ENCODE peak calls at places on chromosomes 3 and 15, in ten cellular contexts. N is AG04450, U is heart left ventricle, W is endodermal cell, M is ovary, S is uterus, H is foreskin fibroblast, Y is choroid plexus epithelial cell, T is fibroblast of villous mesenchyme, F is H7. E is an unnamed sample.

GRCh38 chr3:182136008-182136910 is 424.5 kb downstream of the SOX2 start:
- DNase-seq in F (no peak), T (no peak), S (no peak), H (no peak), W (no peak), U (no peak), M (no peak), Y (no peak), N (no peak), E (no peak)

GRCh38 chr3:20099020-20099539 is 58.8 kb downstream of the KAT2B start:
- DNase-seq in M (no peak), U (no peak), F (no peak), T (no peak), W (no peak), N (no peak), S (no peak), Y (no peak), H (no peak), E (no peak)

GRCh38 chr3:139654637-139655365 is 23.0 kb downstream of the NMNAT3 start:
- DNase-seq in M (no peak), S (no peak), Y (no peak), T (no peak), H (no peak), W (peak; percentile 58), N (no peak), U (no peak), F (no peak), E (no peak)

GRCh38 chr3:177905895-177906511 is 630.2 kb upstream of the KCNMB2 start:
- DNase-seq in N (peak; percentile 63), M (no peak), T (peak; percentile 74), S (no peak), Y (peak; percentile 94), U (no peak), H (peak; percentile 81), W (peak; percentile 54), F (peak; percentile 23), E (peak; percentile 57)

GRCh38 chr3:188546835-188547670 is 393.1 kb downstream of the LPP start:
- DNase-seq in H (peak; percentile 63), N (peak; percentile 55), U (no peak), F (no peak), W (no peak), S (no peak), T (peak; percentile 87), Y (peak; percentile 85), M (no peak), E (no peak)

GRCh38 chr15:34583399-34584320 is at the start of gene GOLGA8B:
- DNase-seq in Y (peak; percentile 60), T (peak; percentile 45), U (peak; percentile 73), M (peak; percentile 85), F (peak; percentile 94), S (peak; percentile 51), H (peak; percentile 79), W (peak; percentile 93), N (no peak), E (peak; percentile 44)

GRCh38 chr3:58079773-58080172 is 71.6 kb downstream of the FLNB start:
- DNase-seq in W (no peak), T (no peak), H (no peak), M (no peak), F (no peak), Y (no peak), N (no peak), U (no peak), S (no peak), E (peak; percentile 14)

GRCh38 chr15:70427531-70428120 is 329.9 kb upstream of the TLE3 start:
- DNase-seq in F (no peak), H (no peak), N (no peak), S (no peak), W (no peak), T (no peak), Y (no peak), U (no peak), M (no peak), E (peak; percentile 18)

GRCh38 chr3:72938471-72939265 is 50.8 kb downstream of the GXYLT2 start:
- DNase-seq in U (peak; percentile 79), T (peak; percentile 99), N (peak; percentile 96), W (peak; percentile 66), S (peak; percentile 90), H (peak; percentile 96), Y (peak; percentile 99), M (peak; percentile 57), F (peak; percentile 66), E (peak; percentile 8)

DNA sequence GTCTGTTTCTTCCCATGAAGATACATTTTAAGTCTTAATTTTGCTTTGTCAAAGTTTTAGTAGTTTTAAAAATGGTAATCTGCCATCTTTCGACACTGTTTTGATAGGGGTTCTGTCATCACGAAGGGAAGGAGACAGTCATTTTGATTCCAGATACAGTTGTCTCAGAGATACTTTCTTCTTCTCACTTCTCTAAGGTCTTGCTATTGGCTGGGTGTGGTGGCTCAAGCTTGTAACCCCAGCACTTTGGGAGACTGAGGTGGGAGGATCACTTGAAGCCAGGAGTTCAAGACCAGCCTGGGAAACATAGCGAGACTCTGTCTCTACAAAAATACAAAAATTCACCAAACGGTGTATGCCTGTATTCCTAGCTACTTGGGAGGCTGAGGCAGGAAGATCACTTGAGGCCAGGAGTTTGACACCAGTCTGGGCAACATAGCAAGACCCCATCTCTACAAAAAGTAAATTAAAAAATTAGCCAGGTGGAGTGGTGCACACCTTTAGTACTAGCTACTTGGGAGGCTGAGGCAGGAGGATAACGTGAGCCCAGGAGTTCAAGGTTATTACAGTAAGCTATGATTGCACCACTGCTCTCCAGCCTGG is 3.3 kb downstream of the RAB8B start:
- DNase-seq in H (no peak), S (no peak), W (no peak), T (no peak), F (no peak), U (no peak), M (no peak), Y (no peak), N (no peak), E (no peak)
- H3K4me3 ChIP-seq in H (no peak overlapping the region), S (no peak overlapping the region), W (no peak overlapping the region), T (peak overlapping the region; percentile 96), F (no peak overlapping the region), U (no peak overlapping the region), M (no peak overlapping the region), Y (no peak overlapping the region), N (no peak overlapping the region), E (no peak overlapping the region)

GRCh38 chr15:31366169-31366734 is 39.6 kb downstream of the KLF13 start:
- DNase-seq in W (peak; percentile 71), N (no peak), M (peak; percentile 74), H (peak; percentile 47), F (peak; percentile 77), U (no peak), S (peak; percentile 62), T (peak; percentile 65), Y (peak; percentile 40), E (no peak)
- H3K4me3 ChIP-seq in W (no peak overlapping the region), N (no peak overlapping the region), M (peak overlapping the region; percentile 29), H (peak overlapping the region; percentile 18), F (no peak overlapping the region), U (no peak overlapping the region), S (peak overlapping the region; percentile 28), T (peak overlapping the region; percentile 43), Y (peak overlapping the region; percentile 21), E (no peak overlapping the region)

GRCh38 chr15:75366163-75366562 is 2.2 kb downstream of the MAN2C1 start:
- DNase-seq in F (no peak), U (no peak), N (no peak), H (no peak), S (no peak), Y (no peak), W (peak; percentile 18), T (no peak), M (no peak), E (no peak)

GRCh38 chr15:75367406-75367912 is 948 bp downstream of the MAN2C1 start:
- DNase-seq in N (no peak), T (no peak), F (no peak), W (no peak), Y (no peak), H (no peak), S (no peak), U (no peak), M (no peak), E (no peak)

GRCh38 chr15:75368689-75369239 is 357 bp upstream of the MAN2C1 start:
- DNase-seq in S (no peak), M (no peak), T (no peak), Y (no peak), U (no peak), W (no peak), H (peak; percentile 41), N (no peak), F (peak; percentile 60), E (no peak)

GRCh38 chr15:75369897-75370581 is 1.6 kb upstream of the MAN2C1 start:
- DNase-seq in H (no peak), F (no peak), S (no peak), U (no peak), T (peak; percentile 22), W (peak; percentile 33), N (no peak), M (no peak), Y (no peak), E (no peak)

DNA sequence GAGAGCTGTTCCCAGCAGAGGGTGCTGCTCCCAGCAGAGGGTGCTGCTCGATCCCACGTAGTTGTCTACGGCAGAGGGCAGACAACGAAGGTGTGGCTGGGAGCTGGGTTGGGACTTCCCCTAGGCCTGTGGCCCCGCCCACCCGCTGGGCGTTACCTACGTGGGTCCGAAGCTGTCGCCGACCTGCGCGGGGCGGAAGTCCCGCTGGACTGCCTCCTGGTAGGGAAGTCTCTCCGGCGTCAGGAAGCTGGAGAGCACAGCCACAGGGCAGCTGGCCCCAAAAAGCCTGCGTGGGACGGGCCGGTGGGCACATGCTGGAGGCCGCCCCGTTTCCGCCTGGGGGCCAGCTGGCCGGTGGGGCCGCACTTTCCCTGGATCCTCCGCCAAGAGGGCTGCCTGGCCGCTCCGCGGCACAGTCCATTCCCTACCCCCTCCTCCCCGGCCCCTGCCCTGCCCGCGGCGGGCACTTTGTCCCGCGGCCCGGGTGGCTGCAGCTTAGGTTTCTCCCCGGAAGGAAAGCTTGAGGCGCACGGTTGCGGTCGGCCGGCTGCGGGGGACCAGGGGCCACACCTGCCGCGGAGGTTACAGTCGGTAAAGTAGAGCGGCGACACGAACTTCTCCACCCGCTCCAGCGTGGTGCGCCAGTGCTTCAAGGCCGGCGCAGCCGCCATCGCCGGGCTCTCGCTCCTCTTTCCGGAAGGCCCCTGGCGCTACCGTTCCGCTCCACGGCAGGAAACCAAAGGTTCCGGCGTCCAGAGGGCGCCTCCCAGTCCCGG is at the start of gene MAN2C1:
- DNase-seq in U (peak; percentile 97), S (peak; percentile 94), Y (peak; percentile 98), F (peak; percentile 95), N (peak; percentile 84), W (peak; percentile 98), H (peak; percentile 98), M (peak; percentile 94), T (peak; percentile 95), E (peak; percentile 96)
- H3K4me3 ChIP-seq in U (peak within 1 kb of the TSS; percentile 99), S (peak within 1 kb of the TSS; percentile 85), Y (peak within 1 kb of the TSS; percentile 74), F (peak within 1 kb of the TSS; percentile 93), N (peak within 1 kb of the TSS; percentile 83), W (peak within 1 kb of the TSS; percentile 95), H (peak within 1 kb of the TSS; percentile 85), M (peak within 1 kb of the TSS; percentile 97), T (peak within 1 kb of the TSS; percentile 93), E (peak within 1 kb of the TSS; percentile 92)

DNA sequence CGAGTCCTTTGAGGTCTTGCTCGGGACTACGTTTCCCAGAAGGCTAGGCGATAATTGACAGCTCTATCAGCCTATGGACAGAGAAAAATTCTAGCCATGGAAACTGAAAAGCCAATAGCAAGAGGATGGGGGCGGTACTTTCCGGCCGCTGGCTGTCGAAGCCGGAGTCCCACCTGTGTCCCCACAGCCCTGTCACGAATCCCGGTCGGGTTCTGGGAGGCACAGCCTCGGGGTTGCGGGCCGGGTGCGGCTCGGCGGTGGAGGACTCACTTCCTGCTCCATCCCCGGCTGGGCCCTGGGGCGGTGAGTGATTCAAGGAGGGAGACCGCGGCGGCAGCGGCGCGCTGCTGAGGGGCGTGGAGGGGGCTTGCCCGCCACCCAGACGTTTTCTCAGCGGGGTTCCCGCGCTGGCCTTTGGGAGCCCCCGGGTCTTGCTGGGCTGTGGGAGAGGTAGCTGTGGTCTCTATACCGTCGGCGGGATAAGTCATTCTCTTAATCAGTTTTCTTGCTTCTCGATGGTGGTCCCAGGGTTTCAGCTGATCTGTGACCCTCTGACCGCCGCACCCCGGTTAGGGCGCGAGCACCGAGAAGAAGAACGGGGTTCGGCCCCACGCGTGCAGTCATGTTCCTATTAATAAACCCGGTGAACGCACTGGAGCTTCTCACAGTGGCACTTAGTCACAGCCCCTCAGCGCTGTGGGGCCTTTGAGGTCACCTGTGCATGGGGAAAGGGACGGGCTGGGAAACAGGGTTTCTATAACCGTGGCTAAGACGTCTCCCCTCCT is at the start of gene ZNF774:
- DNase-seq in N (peak; percentile 88), W (peak; percentile 97), F (peak; percentile 99), U (peak; percentile 94), Y (peak; percentile 96), H (peak; percentile 96), T (peak; percentile 96), M (peak; percentile 86), S (peak; percentile 94), E (peak; percentile 86)
- H3K4me3 ChIP-seq in N (peak within 1 kb of the TSS; percentile 91), W (peak within 1 kb of the TSS; percentile 91), F (peak within 1 kb of the TSS; percentile 79), U (peak within 1 kb of the TSS; percentile 48), Y (peak within 1 kb of the TSS; percentile 98), H (peak within 1 kb of the TSS; percentile 72), T (peak within 1 kb of the TSS; percentile 82), M (peak within 1 kb of the TSS; percentile 96), S (peak within 1 kb of the TSS; percentile 83), E (peak within 1 kb of the TSS; percentile 99)

E was measured in MG63.